ENCODE peak calls at places on chromosomes 12 and 14, in ten cellular contexts. X is HT1080; N is NCI-H460; D is mesothelial cell of epicardium; I is activated T-helper 2 cell treated with anti-CD3 and anti-CD28 coated beads, Interferon-gamma antibody, Interleukin-2, Interleukin-4, amounts not matched to agents 10 μg/mL and 5 μg/mL and 100 μg/mL, durations not matched to agents 14 hours and 24 hours and 36 hours; J is left ventricle myocardium inferior; H is SW480; B is HL-60; Z is HFFc6; Y is stimulated activated effector memory CD8-positive, alpha-beta T cell treated with anti-CD3 and anti-CD28 coated beads, Interleukin-12 subunit alpha, Interleukin-12 subunit beta, amount 100 ng/mL, for 72 hours. U is an unnamed sample.

GRCh38 chr14:52103416-52103815 is 34.6 kb upstream of the NID2 start:
- DNase-seq in J (no peak), H (no peak), N (no peak), Z (no peak), B (no peak), D (no peak), I (no peak), Y (no peak), X (no peak), U (no peak)

GRCh38 chr12:87870061-87870460 is 159.1 kb downstream of the C12orf50 start:
- DNase-seq in I (no peak), H (peak; percentile 4), J (no peak), N (no peak), Z (no peak), Y (no peak), B (no peak), D (no peak), X (peak; percentile 49), U (no peak)

GRCh38 chr14:83556746-83557460 is 1973.0 kb upstream of the FLRT2 start:
- DNase-seq in N (peak; percentile 17), J (no peak), H (peak; percentile 20), X (peak; percentile 84), I (no peak), Z (peak; percentile 58), Y (no peak), B (no peak), D (no peak), U (no peak)

GRCh38 chr14:24275524-24276139 is 4.2 kb upstream of the RABGGTA start:
- DNase-seq in H (no peak), I (no peak), X (no peak), D (no peak), B (no peak), Y (no peak), J (no peak), N (no peak), Z (no peak), U (no peak)

GRCh38 chr12:65156366-65156831 is 13.0 kb upstream of the LEMD3 start:
- DNase-seq in Z (no peak), N (no peak), B (no peak), H (no peak), J (no peak), X (peak; percentile 52), I (no peak), D (no peak), Y (peak; percentile 55), U (no peak)

GRCh38 chr14:51317373-51317772 is 77.3 kb downstream of the TMX1 start:
- DNase-seq in Y (no peak), I (no peak), N (no peak), Z (no peak), D (no peak), X (no peak), H (no peak), B (no peak), J (no peak), U (no peak)

GRCh38 chr12:6604254-6605029 is 2.7 kb downstream of the CHD4 start:
- DNase-seq in I (no peak), B (no peak), X (no peak), H (peak; percentile 59), D (no peak), Y (no peak), Z (no peak), J (no peak), N (no peak), U (no peak)

GRCh38 chr12:124098887-124099286 is 125.9 kb downstream of the ZNF664 start:
- DNase-seq in Z (no peak), D (no peak), I (no peak), N (no peak), Y (no peak), J (no peak), H (no peak), X (no peak), B (no peak), U (no peak)

GRCh38 chr14:103905861-103906456 is 22.3 kb upstream of the TDRD9 start:
- DNase-seq in B (no peak), Y (no peak), D (no peak), I (no peak), N (no peak), J (no peak), H (no peak), X (no peak), Z (no peak), U (no peak)

GRCh38 chr14:105491366-105492006 is 440 bp downstream of the TEDC1 start:
- DNase-seq in I (peak; percentile 87), H (peak; percentile 70), D (no peak), J (peak; percentile 67), B (peak; percentile 68), Y (peak; percentile 97), X (peak; percentile 57), Z (peak; percentile 28), N (peak; percentile 74), U (peak; percentile 51)

GRCh38 chr14:100566586-100566985 is 20.6 kb downstream of the BEGAIN start:
- DNase-seq in H (no peak), X (no peak), I (no peak), Z (no peak), N (no peak), D (no peak), B (no peak), Y (no peak), J (no peak), U (no peak)

GRCh38 chr12:41190360-41190759 is 2.2 kb downstream of the PDZRN4 start:
- DNase-seq in B (no peak), Z (no peak), D (no peak), Y (no peak), H (peak; percentile 1), X (no peak), N (peak; percentile 9), I (no peak), J (no peak), U (no peak)

U was measured in LoVo.